ENCODE peak calls at places on chromosome 13, in ten cellular contexts. J is activated CD8-positive, alpha-beta memory T cell treated with anti-CD3 and anti-CD28 coated beads for 1 hour; C is stimulated activated CD4-positive, alpha-beta T cell treated with anti-CD3 and anti-CD28 coated beads, Interleukin-4, amount 100 ng/mL, for 48 hours; M is pancreas; U is lower lobe of right lung; R is bronchial epithelial cell; S is amygdala; Y is activated naive CD8-positive, alpha-beta T cell treated with anti-CD3 and anti-CD28 coated beads for 36 hours; E is epithelial cell of esophagus; T is HCEC 1CT. K is an unnamed sample.
A peak's percentile ranks its signal among the peaks of the same experiment; 100 is the strongest.

GRCh38 chr13:51978836-51979556 is 32.3 kb downstream of the ATP7B start:
- DNase-seq in J (no peak), C (no peak), M (no peak), U (no peak), R (no peak), S (no peak), Y (no peak), E (no peak), T (no peak), K (no peak)

GRCh38 chr13:51179432-51179971 is 42.7 kb upstream of the FAM124A start:
- DNase-seq in J (no peak), C (no peak), M (no peak), U (no peak), R (no peak), S (no peak), Y (no peak), E (no peak), T (no peak), K (no peak)

GRCh38 chr13:66407159-66407558 is 823.0 kb downstream of the PCDH9 start:
- DNase-seq in J (no peak), C (no peak), M (no peak), U (no peak), R (no peak), S (no peak), Y (no peak), E (no peak), T (no peak), K (no peak)

GRCh38 chr13:90447735-90448103 is 899.8 kb upstream of the MIR17HG start:
- DNase-seq in J (no peak), C (no peak), M (no peak), U (no peak), R (peak; percentile 85), S (no peak), Y (no peak), E (peak; percentile 78), T (peak; percentile 49), K (no peak)

GRCh38 chr13:110209950-110210603 is 96.9 kb downstream of the COL4A1 start:
- DNase-seq in J (no peak), C (no peak), M (no peak), U (no peak), R (peak; percentile 76), S (no peak), Y (no peak), E (peak; percentile 94), T (no peak), K (peak; percentile 32)

GRCh38 chr13:102291587-102292218 is 110.1 kb downstream of the FGF14 start:
- DNase-seq in J (no peak), C (no peak), M (no peak), U (no peak), R (no peak), S (no peak), Y (no peak), E (peak; percentile 10), T (no peak), K (no peak)

GRCh38 chr13:24202215-24202614 is 41.7 kb downstream of the SPATA13 start:
- DNase-seq in J (no peak), C (no peak), M (no peak), U (no peak), R (no peak), S (no peak), Y (no peak), E (no peak), T (no peak), K (peak; percentile 38)

GRCh38 chr13:93355094-93355493 is 128.5 kb downstream of the GPC6 start:
- DNase-seq in J (no peak), C (no peak), M (no peak), U (no peak), R (no peak), S (no peak), Y (no peak), E (no peak), T (no peak), K (no peak)

GRCh38 chr13:25874907-25875306 is 176.9 kb downstream of the SHISA2 start:
- DNase-seq in J (peak; percentile 29), C (peak; percentile 38), M (no peak), U (no peak), R (no peak), S (no peak), Y (peak; percentile 33), E (no peak), T (no peak), K (no peak)

GRCh38 chr13:21730186-21730880 is 59.5 kb downstream of the FGF9 start:
- DNase-seq in J (no peak), C (no peak), M (no peak), U (no peak), R (no peak), S (no peak), Y (no peak), E (no peak), T (no peak), K (no peak)

GRCh38 chr13:85508683-85509329 is 290.4 kb downstream of the SLITRK6 start:
- DNase-seq in J (no peak), C (no peak), M (no peak), U (no peak), R (peak; percentile 37), S (no peak), Y (no peak), E (peak; percentile 58), T (no peak), K (no peak)